ENCODE peak calls at places on chromosomes 16 and 17, in six cellular contexts. H is body of pancreas; C is CD8-positive, alpha-beta T cell; E is psoas muscle; I is left ventricle myocardium inferior; U is adrenal gland. D is an unnamed sample.
A peak's percentile ranks its signal among the peaks of the same experiment; 100 is the strongest.

GRCh38 chr16:81635336-81635947 is 143.6 kb upstream of the PLCG2 start:
- DNase-seq in U (peak; percentile 70), C (no peak), H (no peak), I (no peak), E (no peak), D (no peak)

GRCh38 chr17:35786941-35787432 is 8.5 kb downstream of the MMP28 start:
- DNase-seq in C (no peak), H (no peak), E (no peak), I (no peak), U (no peak), D (no peak)

GRCh38 chr17:2056221-2057129 is 1.6 kb downstream of the HIC1 start:
- DNase-seq in U (no peak), I (no peak), E (peak; percentile 66), H (peak; percentile 35), C (no peak), D (no peak)

GRCh38 chr16:70589998-70590471 is 56.3 kb upstream of the IL34 start:
- DNase-seq in I (peak; percentile 51), C (no peak), E (peak; percentile 61), H (peak; percentile 29), U (no peak), D (no peak)

GRCh38 chr16:86662740-86663139 is 84.4 kb downstream of the FOXL1 start:
- DNase-seq in H (no peak), E (peak; percentile 68), U (no peak), C (no peak), I (no peak), D (no peak)

GRCh38 chr17:54983260-54983659 is 14.7 kb downstream of the STXBP4 start:
- DNase-seq in C (no peak), I (no peak), H (no peak), U (no peak), E (no peak), D (no peak)

GRCh38 chr16:88013091-88013609 is 61.9 kb downstream of the BANP start:
- DNase-seq in H (no peak), E (no peak), I (no peak), U (peak; percentile 46), C (no peak), D (no peak)

GRCh38 chr17:65576939-65577338 is 15.5 kb upstream of the AXIN2 start:
- DNase-seq in E (no peak), I (no peak), H (no peak), U (no peak), C (no peak), D (no peak)

GRCh38 chr17:78890111-78890897 is 12.7 kb downstream of the CEP295NL start:
- DNase-seq in I (peak; percentile 60), U (peak; percentile 83), C (peak; percentile 36), E (peak; percentile 71), H (no peak), D (no peak)

GRCh38 chr16:84274515-84274914 is 20.2 kb upstream of the WFDC1 start:
- DNase-seq in H (no peak), I (no peak), E (no peak), C (no peak), U (no peak), D (no peak)

GRCh38 chr16:60731329-60731728 is 1304.9 kb downstream of the CDH8 start:
- DNase-seq in H (no peak), U (no peak), I (no peak), C (no peak), E (no peak), D (no peak)

GRCh38 chr16:30986129-30986991 is 1.4 kb downstream of the HSD3B7 start:
- DNase-seq in C (no peak), E (no peak), I (no peak), U (no peak), H (no peak), D (no peak)

GRCh38 chr16:30983898-30984610 is 953 bp upstream of the HSD3B7 start:
- DNase-seq in C (no peak), I (no peak), U (no peak), E (no peak), H (no peak), D (no peak)

GRCh38 chr16:30987581-30988190 is 2.7 kb downstream of the HSD3B7 start:
- DNase-seq in H (no peak), E (no peak), U (no peak), I (no peak), C (no peak), D (no peak)

GRCh38 chr16:30984669-30985400 is at the start of gene HSD3B7:
- DNase-seq in U (peak; percentile 94), I (peak; percentile 88), E (peak; percentile 94), H (peak; percentile 91), C (peak; percentile 74), D (peak; percentile 91)

GRCh38 chr16:30985401-30986128 is 558 bp downstream of the HSD3B7 start:
- DNase-seq in C (no peak), I (no peak), E (peak; percentile 77), H (peak; percentile 92), U (peak; percentile 75), D (no peak)
- TF ChIP-seq CTCF in C (no peak), I (no peak), E (no peak), H (peak; percentile 77), U (no peak), D (no peak)

DNA sequence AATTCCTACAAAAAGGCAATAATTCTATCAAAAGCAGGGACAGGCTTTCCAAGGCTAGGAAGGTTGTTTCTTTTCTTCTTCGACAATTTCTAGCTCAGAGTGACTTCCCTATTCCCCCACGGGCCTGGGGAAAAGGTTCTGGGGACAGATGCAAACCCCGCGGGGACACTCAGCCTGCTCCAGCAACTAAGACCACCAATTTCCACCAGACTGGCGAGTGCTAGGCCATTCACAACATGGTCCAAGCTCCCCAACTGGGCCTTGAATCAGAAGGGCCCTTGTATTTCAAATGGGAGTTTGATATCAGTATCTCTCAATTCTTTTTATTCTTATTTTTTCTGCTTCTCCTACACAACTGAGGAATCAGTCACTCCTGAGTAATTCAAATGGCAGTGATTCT is 86.7 kb downstream of the USP31 start:
- DNase-seq in E (no peak), I (no peak), U (no peak), H (no peak), C (no peak), D (no peak)
- H3K27ac ChIP-seq in E (no peak overlapping the region), I (no peak overlapping the region), U (no peak overlapping the region), H (no peak overlapping the region), C (no peak overlapping the region), D (no peak overlapping the region)

GRCh38 chr16:69397821-69398521 is 12.2 kb upstream of the TERF2 start:
- DNase-seq in U (peak; percentile 85), C (no peak), E (no peak), I (no peak), H (peak; percentile 60), D (no peak)

GRCh38 chr16:69399361-69399760 is 13.6 kb upstream of the TERF2 start:
- DNase-seq in H (no peak), C (no peak), I (no peak), E (no peak), U (no peak), D (no peak)

GRCh38 chr16:69393898-69394849 is 8.4 kb upstream of the TERF2 start:
- DNase-seq in C (no peak), E (no peak), U (no peak), I (no peak), H (no peak), D (no peak)

GRCh38 chr16:69395859-69396186 is 10.0 kb upstream of the TERF2 start:
- DNase-seq in I (no peak), U (no peak), C (no peak), E (no peak), H (no peak), D (no peak)

GRCh38 chr16:69396187-69397061 is 10.6 kb upstream of the TERF2 start:
- DNase-seq in E (no peak), C (peak; percentile 51), I (no peak), U (peak; percentile 94), H (peak; percentile 84), D (no peak)
- H3K4me3 ChIP-seq in E (peak overlapping the region; percentile 11), C (no peak overlapping the region), I (no peak overlapping the region), U (no peak overlapping the region), H (no peak overlapping the region), D (peak overlapping the region; percentile 24)

DNA sequence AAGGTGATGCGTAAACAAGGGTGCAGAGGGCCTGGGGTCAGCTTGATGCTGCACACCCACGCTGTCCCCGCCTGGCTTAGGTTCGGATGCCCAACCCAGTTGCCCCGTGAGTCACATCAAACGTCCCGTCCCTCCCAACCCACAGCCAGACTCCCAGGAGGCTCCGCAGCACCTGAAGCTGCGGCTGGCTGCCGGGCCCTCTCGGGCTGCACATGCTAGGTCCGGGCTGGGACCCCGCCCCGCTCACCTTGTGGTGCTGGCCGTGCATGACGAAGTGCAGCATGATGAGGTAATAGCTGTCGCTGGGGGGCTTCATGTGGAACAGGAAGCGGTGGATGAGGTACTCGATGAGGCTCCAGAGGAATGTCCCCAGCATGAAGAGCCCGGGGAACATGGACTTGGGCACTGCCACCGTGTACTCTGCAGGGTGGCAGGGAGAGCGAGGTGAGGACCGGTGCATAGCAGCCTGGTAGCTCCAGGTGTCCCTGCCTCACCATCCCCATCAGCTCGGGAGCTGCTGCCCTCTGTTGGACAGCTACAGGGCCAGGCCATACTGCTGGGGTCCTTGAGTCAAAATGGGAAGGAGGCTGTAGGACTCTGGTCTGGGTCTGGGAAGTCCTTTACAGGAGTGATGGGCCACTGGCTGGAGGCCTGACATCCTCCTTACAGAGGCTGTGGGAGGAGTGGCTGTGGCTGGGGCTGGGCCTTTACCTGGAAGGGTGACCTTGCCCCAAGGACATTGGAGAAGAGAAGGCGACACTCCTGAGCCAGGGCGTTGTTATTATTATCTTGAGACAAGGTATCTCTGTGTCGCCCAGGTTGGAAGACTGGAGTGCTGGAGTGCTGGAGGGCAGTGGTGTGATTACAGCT is 18.3 kb upstream of the MLKL start:
- DNase-seq in H (no peak), C (no peak), U (no peak), E (no peak), I (no peak), D (no peak)
- TF ChIP-seq CTCF in H (no peak), C (no peak), U (no peak), E (no peak), I (no peak), D (no peak)

GRCh38 chr16:4937782-4938682 is 1.1 kb upstream of the PPL start:
- DNase-seq in U (peak; percentile 66), E (no peak), H (peak; percentile 57), C (no peak), I (no peak), D (no peak)
- H3K27ac ChIP-seq in U (no peak overlapping the region), E (no peak overlapping the region), H (peak overlapping the region; percentile 76), C (no peak overlapping the region), I (peak overlapping the region; percentile 70), D (no peak overlapping the region)

D was measured in coronary artery.